ENCODE peak calls at places on chromosomes 13 and 19, in ten cellular contexts. N is MM.1S; P is DMS79; T is WTC11; O is HTR-8/SVneo; R is lower leg skin; Q is H1; G is EH; F is skeletal muscle cell; D is activated CD4-positive, alpha-beta T cell treated with anti-CD3 and anti-CD28 coated beads for 48 hours. I is an unnamed sample.

GRCh38 chr19:48636859-48637448 is at the start of gene DBP:
- DNase-seq in N (no peak), P (no peak), T (peak), O (no peak), R (no peak), Q (peak), G (peak), F (no peak), D (peak), I (peak)

GRCh38 chr19:13396256-13397080 is 109.8 kb downstream of the CACNA1A start:
- DNase-seq in N (no peak), P (no peak), T (peak), O (peak), R (peak), Q (peak), G (peak), F (peak), D (peak), I (peak)

GRCh38 chr13:49927755-49928154 is 8.4 kb downstream of the SPRYD7 start:
- DNase-seq in N (no peak), P (no peak), T (no peak), O (no peak), R (no peak), Q (no peak), G (peak), F (no peak), D (no peak), I (no peak)

GRCh38 chr19:7773841-7774240 is 10.8 kb downstream of the CLEC4M start:
- DNase-seq in N (no peak), P (no peak), T (no peak), O (no peak), R (no peak), Q (no peak), G (no peak), F (no peak), D (no peak), I (no peak)

GRCh38 chr13:25276748-25277147 is 10.5 kb downstream of the MTMR6 start:
- DNase-seq in N (no peak), P (no peak), T (no peak), O (no peak), R (no peak), Q (no peak), G (peak), F (no peak), D (peak), I (no peak)

GRCh38 chr19:19146865-19147264 is 8.6 kb upstream of the TMEM161A start:
- DNase-seq in N (no peak), P (no peak), T (no peak), O (no peak), R (no peak), Q (no peak), G (no peak), F (no peak), D (no peak), I (no peak)

GRCh38 chr19:3479177-3479818 is 1.0 kb downstream of the SMIM24 start:
- DNase-seq in N (peak), P (no peak), T (peak), O (no peak), R (no peak), Q (peak), G (peak), F (no peak), D (peak), I (no peak)

GRCh38 chr19:3762130-3762473 is 380 bp upstream of the MRPL54 start:
- DNase-seq in N (no peak), P (no peak), T (no peak), O (no peak), R (no peak), Q (no peak), G (no peak), F (no peak), D (no peak), I (no peak)

GRCh38 chr13:111944171-111944583 is 122.8 kb upstream of the SOX1 start:
- DNase-seq in N (no peak), P (no peak), T (no peak), O (no peak), R (no peak), Q (peak), G (no peak), F (no peak), D (no peak), I (peak)

GRCh38 chr19:38183227-38183914 is 40.7 kb downstream of the DPF1 start:
- DNase-seq in N (no peak), P (no peak), T (peak), O (no peak), R (no peak), Q (peak), G (no peak), F (no peak), D (no peak), I (peak)

GRCh38 chr13:44899967-44900366 is 89.3 kb downstream of the NUFIP1 start:
- DNase-seq in N (no peak), P (peak), T (no peak), O (no peak), R (no peak), Q (no peak), G (peak), F (no peak), D (no peak), I (no peak)

GRCh38 chr19:6536138-6536671 is 5.4 kb downstream of the TNFSF9 start:
- DNase-seq in N (peak), P (no peak), T (peak), O (peak), R (peak), Q (peak), G (peak), F (no peak), D (peak), I (peak)

GRCh38 chr19:13047374-13047773 is 52.1 kb downstream of the NFIX start:
- DNase-seq in N (no peak), P (no peak), T (no peak), O (no peak), R (no peak), Q (no peak), G (no peak), F (no peak), D (no peak), I (no peak)

GRCh38 chr19:8452446-8453123 is 7.8 kb downstream of the HNRNPM start:
- DNase-seq in N (no peak), P (no peak), T (no peak), O (no peak), R (no peak), Q (no peak), G (no peak), F (no peak), D (no peak), I (no peak)

GRCh38 chr13:65597839-65598818 is 1632.0 kb downstream of the PCDH9 start:
- DNase-seq in N (no peak), P (no peak), T (no peak), O (no peak), R (no peak), Q (no peak), G (peak), F (peak), D (no peak), I (no peak)

I was measured in ecto neural progenitor cell.